ENCODE peak calls at places on chromosomes 2 and 18, in four cellular contexts. One of them, this sample, is unnamed.

GRCh38 chr2:233674995-233675394 is 3.3 kb downstream of the UGT1A9 start:
- DNase-seq in prostate gland: no peak
- DNase-seq in right lobe of liver: no peak
- DNase-seq in heart left ventricle: no peak
- DNase-seq in this sample: no peak

GRCh38 chr18:31677592-31677991 is 6.8 kb downstream of the B4GALT6 start:
- DNase-seq in right lobe of liver: no peak
- DNase-seq in prostate gland: no peak
- DNase-seq in heart left ventricle: no peak
- DNase-seq in this sample: no peak

GRCh38 chr18:12236141-12236540 is 18.0 kb upstream of the CIDEA start:
- DNase-seq in right lobe of liver: no peak
- DNase-seq in prostate gland: no peak
- DNase-seq in heart left ventricle: no peak
- DNase-seq in this sample: no peak

GRCh38 chr2:100881629-100882028 is 61.7 kb downstream of the NPAS2 start:
- DNase-seq in heart left ventricle: no peak
- DNase-seq in prostate gland: no peak
- DNase-seq in right lobe of liver: no peak
- DNase-seq in this sample: no peak

GRCh38 chr2:239445771-239446524 is 45.1 kb upstream of the HDAC4 start:
- DNase-seq in right lobe of liver: no peak
- DNase-seq in prostate gland: no peak
- DNase-seq in heart left ventricle: no peak
- DNase-seq in this sample: no peak

GRCh38 chr2:40416486-40416885 is 35.4 kb downstream of the SLC8A1 start:
- DNase-seq in heart left ventricle: no peak
- DNase-seq in right lobe of liver: no peak
- DNase-seq in prostate gland: no peak
- DNase-seq in this sample: no peak

GRCh38 chr2:11574176-11575046 is 40.6 kb downstream of the GREB1 start:
- DNase-seq in heart left ventricle: no peak
- DNase-seq in prostate gland: no peak
- DNase-seq in right lobe of liver: no peak
- DNase-seq in this sample: no peak

GRCh38 chr2:46383113-46383395 is 85.8 kb downstream of the EPAS1 start:
- DNase-seq in heart left ventricle: no peak
- DNase-seq in right lobe of liver: no peak
- DNase-seq in prostate gland: no peak
- DNase-seq in this sample: no peak

GRCh38 chr2:61291851-61292575 is 130.0 kb downstream of the C2orf74 start:
- DNase-seq in prostate gland: no peak
- DNase-seq in right lobe of liver: no peak
- DNase-seq in heart left ventricle: no peak
- DNase-seq in this sample: no peak

GRCh38 chr18:23825978-23826405 is 136.7 kb downstream of the LAMA3 start:
- DNase-seq in heart left ventricle: peak; percentile 78
- DNase-seq in prostate gland: peak; percentile 90
- DNase-seq in right lobe of liver: no peak
- DNase-seq in this sample: peak; percentile 87
- H3K27ac ChIP-seq in heart left ventricle: peak overlapping the region; percentile 88
- H3K27ac ChIP-seq in prostate gland: peak overlapping the region; percentile 69
- H3K27ac ChIP-seq in right lobe of liver: no peak overlapping the region
- H3K27ac ChIP-seq in this sample: peak overlapping the region; percentile 74

GRCh38 chr2:184597571-184597980 is 753 bp upstream of the ZNF804A start:
- DNase-seq in prostate gland: no peak
- DNase-seq in heart left ventricle: no peak
- DNase-seq in right lobe of liver: peak; percentile 13
- DNase-seq in this sample: no peak

GRCh38 chr2:184598313-184599053 is at the start of gene ZNF804A:
- DNase-seq in prostate gland: no peak
- DNase-seq in heart left ventricle: peak; percentile 25
- DNase-seq in right lobe of liver: peak; percentile 59
- DNase-seq in this sample: no peak

GRCh38 chr2:184597996-184598312 is 375 bp upstream of the ZNF804A start:
- DNase-seq in prostate gland: no peak
- DNase-seq in right lobe of liver: no peak
- DNase-seq in heart left ventricle: no peak
- DNase-seq in this sample: no peak

GRCh38 chr2:184599875-184600227 is 1.5 kb downstream of the ZNF804A start:
- DNase-seq in right lobe of liver: no peak
- DNase-seq in prostate gland: no peak
- DNase-seq in heart left ventricle: no peak
- DNase-seq in this sample: no peak

DNA sequence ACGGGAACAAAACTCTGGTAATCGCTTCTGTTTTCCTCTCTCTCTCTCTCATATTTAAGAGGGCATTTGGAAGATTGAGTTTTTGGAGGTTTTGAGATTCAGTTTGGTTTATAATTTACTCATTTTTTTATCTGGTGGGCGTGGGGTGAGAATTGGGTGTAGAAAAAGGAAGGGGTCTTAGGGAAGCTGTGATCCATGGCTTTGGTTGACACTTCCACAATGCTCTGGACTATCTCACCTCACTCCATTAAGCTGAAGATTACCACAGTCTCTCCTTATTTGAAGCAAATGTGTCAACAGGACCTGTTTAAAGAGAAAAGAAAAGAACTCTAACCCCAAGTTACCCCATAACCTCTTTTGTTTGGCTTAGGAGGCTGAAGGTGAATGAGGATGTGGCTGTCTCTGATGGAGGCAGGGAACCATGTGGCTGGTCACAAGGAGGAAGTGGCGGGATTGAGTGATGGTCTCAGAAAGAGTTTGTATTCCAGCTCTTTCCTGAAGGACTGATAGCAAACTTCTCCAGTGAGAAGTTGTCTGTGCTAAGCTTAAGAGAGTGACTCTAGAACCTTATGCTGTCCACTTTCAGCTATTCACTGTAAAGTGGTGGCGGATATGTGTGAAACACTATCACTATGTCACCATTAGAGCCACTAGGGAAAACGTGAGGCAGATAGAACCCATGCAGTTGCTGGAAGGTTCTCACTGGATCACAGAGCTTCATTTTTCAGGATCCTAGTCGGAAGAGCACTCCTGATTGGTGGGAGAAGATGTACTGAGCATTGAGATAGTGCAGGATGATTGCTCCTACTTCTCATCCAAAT is 935 bp downstream of the ZNF804A start:
- DNase-seq in prostate gland: no peak
- DNase-seq in right lobe of liver: peak; percentile 19
- DNase-seq in heart left ventricle: no peak
- DNase-seq in this sample: no peak
- TF ChIP-seq POLR2A in prostate gland: no peak
- TF ChIP-seq POLR2A in right lobe of liver: no peak
- TF ChIP-seq POLR2A in heart left ventricle: no peak
- TF ChIP-seq POLR2A in this sample: no peak

DNA sequence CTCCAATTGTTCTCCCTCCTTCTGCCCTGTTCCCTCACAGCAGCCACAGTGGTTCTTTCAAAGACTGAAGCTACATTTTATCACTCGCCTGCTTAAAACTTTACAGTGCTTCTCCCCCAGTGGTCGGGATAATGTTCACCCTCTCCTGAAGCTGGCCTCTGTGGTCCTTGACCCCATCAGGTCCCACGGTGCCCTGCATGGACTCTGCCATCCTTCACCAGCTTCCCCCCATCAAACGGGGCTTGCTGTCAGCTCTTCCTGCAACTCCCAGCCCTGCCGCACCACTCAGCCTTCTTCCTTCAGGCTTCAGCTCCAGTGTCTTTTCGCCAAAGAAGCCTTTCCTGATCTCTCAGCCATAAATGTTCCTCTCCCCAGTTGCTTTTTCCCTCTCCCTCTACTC is 118.1 kb downstream of the NEDD4L start:
- DNase-seq in right lobe of liver: no peak
- DNase-seq in heart left ventricle: no peak
- DNase-seq in prostate gland: no peak
- DNase-seq in this sample: no peak
- H3K27ac ChIP-seq in right lobe of liver: no peak overlapping the region
- H3K27ac ChIP-seq in heart left ventricle: no peak overlapping the region
- H3K27ac ChIP-seq in prostate gland: no peak overlapping the region
- H3K27ac ChIP-seq in this sample: no peak overlapping the region

GRCh38 chr2:112541315-112542122 is 746 bp upstream of the POLR1B start:
- DNase-seq in right lobe of liver: peak; percentile 56
- DNase-seq in heart left ventricle: peak; percentile 74
- DNase-seq in prostate gland: no peak
- DNase-seq in this sample: peak; percentile 52
- TF ChIP-seq POLR2A in right lobe of liver: no peak
- TF ChIP-seq POLR2A in heart left ventricle: no peak
- TF ChIP-seq POLR2A in prostate gland: no peak
- TF ChIP-seq POLR2A in this sample: no peak

GRCh38 chr2:32652555-32653209 is 24.8 kb downstream of the TTC27 start:
- DNase-seq in prostate gland: no peak
- DNase-seq in heart left ventricle: no peak
- DNase-seq in right lobe of liver: no peak
- DNase-seq in this sample: no peak

DNA sequence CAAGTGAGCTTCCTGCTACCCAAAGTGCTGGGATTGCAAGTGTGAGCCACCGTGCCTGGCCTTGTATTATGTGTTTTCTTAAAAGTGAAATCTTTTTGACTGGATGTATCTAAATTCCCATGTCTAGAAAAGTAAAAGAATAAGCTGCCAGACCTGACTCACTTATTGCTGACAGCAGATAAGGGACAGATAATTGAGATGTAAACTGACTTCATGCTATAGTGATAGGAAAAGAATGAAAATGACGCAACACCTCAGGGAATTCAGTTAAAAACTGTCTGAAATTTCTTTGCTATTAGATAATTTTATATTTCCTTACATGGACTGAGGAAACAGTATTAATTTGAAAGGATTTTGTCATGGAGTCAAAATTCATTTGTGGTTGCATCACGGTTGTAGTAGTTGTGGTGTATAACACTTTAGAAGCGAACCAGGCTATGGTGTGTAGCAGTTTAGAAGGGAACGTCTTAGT is 19.4 kb downstream of the TTC27 start:
- DNase-seq in prostate gland: no peak
- DNase-seq in right lobe of liver: no peak
- DNase-seq in heart left ventricle: no peak
- DNase-seq in this sample: no peak
- H3K27ac ChIP-seq in prostate gland: no peak overlapping the region
- H3K27ac ChIP-seq in right lobe of liver: no peak overlapping the region
- H3K27ac ChIP-seq in heart left ventricle: peak overlapping the region; percentile 53
- H3K27ac ChIP-seq in this sample: no peak overlapping the region

GRCh38 chr2:85514323-85514722 is 24.6 kb upstream of the MAT2A start:
- DNase-seq in prostate gland: no peak
- DNase-seq in right lobe of liver: no peak
- DNase-seq in heart left ventricle: no peak
- DNase-seq in this sample: no peak

GRCh38 chr2:85522090-85522647 is 16.8 kb upstream of the MAT2A start:
- DNase-seq in right lobe of liver: no peak
- DNase-seq in heart left ventricle: no peak
- DNase-seq in prostate gland: no peak
- DNase-seq in this sample: no peak

GRCh38 chr2:85511008-85511895 is 27.7 kb upstream of the MAT2A start:
- DNase-seq in prostate gland: peak; percentile 17
- DNase-seq in right lobe of liver: no peak
- DNase-seq in heart left ventricle: no peak
- DNase-seq in this sample: no peak

GRCh38 chr2:85516649-85517389 is 22.1 kb upstream of the MAT2A start:
- DNase-seq in prostate gland: peak; percentile 33
- DNase-seq in right lobe of liver: peak; percentile 59
- DNase-seq in heart left ventricle: no peak
- DNase-seq in this sample: no peak
- TF ChIP-seq POLR2A in prostate gland: no peak
- TF ChIP-seq POLR2A in right lobe of liver: no peak
- TF ChIP-seq POLR2A in heart left ventricle: no peak
- TF ChIP-seq POLR2A in this sample: no peak

GRCh38 chr2:108417254-108417653 is 31.8 kb upstream of the GCC2 start:
- DNase-seq in right lobe of liver: no peak
- DNase-seq in heart left ventricle: peak; percentile 5
- DNase-seq in prostate gland: no peak
- DNase-seq in this sample: no peak
- H3K27ac ChIP-seq in right lobe of liver: no peak overlapping the region
- H3K27ac ChIP-seq in heart left ventricle: no peak overlapping the region
- H3K27ac ChIP-seq in prostate gland: no peak overlapping the region
- H3K27ac ChIP-seq in this sample: no peak overlapping the region

DNA sequence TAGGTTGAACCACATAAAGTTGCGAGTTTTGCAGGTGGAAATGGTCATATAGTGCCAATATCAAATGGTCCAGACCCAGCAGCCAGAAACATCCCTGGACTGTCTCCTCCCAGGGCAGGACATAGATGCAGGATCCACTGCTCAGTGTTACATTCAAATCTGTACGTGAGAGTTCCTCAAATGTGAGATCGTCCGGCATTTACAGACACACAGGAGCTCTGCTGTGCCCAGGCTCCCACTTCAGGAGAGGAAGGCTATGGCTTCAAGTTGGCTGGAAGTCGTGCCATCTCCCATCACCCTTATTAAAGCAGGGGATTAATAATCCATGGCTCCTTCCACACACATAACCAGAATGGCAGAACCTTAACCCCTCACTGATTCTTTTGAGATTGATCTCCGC is 688.2 kb upstream of the HS6ST1 start:
- DNase-seq in right lobe of liver: no peak
- DNase-seq in heart left ventricle: no peak
- DNase-seq in prostate gland: no peak
- DNase-seq in this sample: no peak
- TF ChIP-seq POLR2A in right lobe of liver: no peak
- TF ChIP-seq POLR2A in heart left ventricle: no peak
- TF ChIP-seq POLR2A in prostate gland: no peak
- TF ChIP-seq POLR2A in this sample: no peak